ENCODE peak calls at places on chromosomes 5 and 9, in five cellular contexts. F is Peyer's patch, N is nephron progenitor cell, Y is uterus, A is choroid plexus epithelial cell. D is an unnamed sample.

GRCh38 chr9:114281421-114282103 is 41.3 kb upstream of the ORM1 start:
- DNase-seq in F (peak), N (no peak), Y (peak), A (no peak), D (no peak)

GRCh38 chr9:26524225-26524624 is 368.4 kb downstream of the CAAP1 start:
- DNase-seq in Y (peak), N (no peak), F (no peak), A (no peak), D (no peak)

GRCh38 chr5:177980776-177981175 is 15.3 kb downstream of the PROP1 start:
- DNase-seq in F (no peak), Y (no peak), A (peak), N (peak), D (peak)

GRCh38 chr9:29969856-29970647 is 2396.8 kb upstream of the C9orf72 start:
- DNase-seq in N (no peak), A (no peak), F (peak), Y (no peak), D (no peak)

GRCh38 chr5:95858023-95858461 is 35.5 kb upstream of the GLRX start:
- DNase-seq in A (peak), N (no peak), Y (peak), F (no peak), D (no peak)

GRCh38 chr9:2242778-2243395 is 227.7 kb downstream of the SMARCA2 start:
- DNase-seq in F (no peak), Y (peak), N (no peak), A (peak), D (no peak)

GRCh38 chr9:15182003-15182695 is 124.9 kb downstream of the TTC39B start:
- DNase-seq in N (no peak), F (no peak), A (no peak), Y (no peak), D (no peak)

GRCh38 chr5:40227366-40227765 is 452.3 kb upstream of the PTGER4 start:
- DNase-seq in N (no peak), Y (no peak), A (peak), F (no peak), D (no peak)

GRCh38 chr5:68319316-68320093 is 103.9 kb downstream of the PIK3R1 start:
- DNase-seq in A (peak), Y (no peak), F (no peak), N (no peak), D (no peak)

GRCh38 chr9:89978185-89978584 is 373.4 kb downstream of the GADD45G start:
- DNase-seq in Y (no peak), A (peak), F (no peak), N (no peak), D (no peak)

GRCh38 chr5:437281-437771 is 5.7 kb upstream of the EXOC3 start:
- DNase-seq in Y (no peak), A (no peak), F (peak), N (no peak), D (no peak)

GRCh38 chr5:142262683-142263082 is 62.1 kb downstream of the SPRY4 start:
- DNase-seq in N (no peak), Y (no peak), A (no peak), F (no peak), D (no peak)

GRCh38 chr9:3181049-3181953 is 337.4 kb upstream of the PUM3 start:
- DNase-seq in A (peak), F (peak), N (peak), Y (no peak), D (no peak)

GRCh38 chr5:32217886-32218396 is 43.8 kb upstream of the GOLPH3 start:
- DNase-seq in Y (no peak), A (peak), N (no peak), F (no peak), D (no peak)

GRCh38 chr9:91495450-91495849 is 71.8 kb upstream of the NFIL3 start:
- DNase-seq in A (peak), Y (no peak), F (no peak), N (no peak), D (no peak)

GRCh38 chr5:123611407-123611709 is 99.4 kb downstream of the CSNK1G3 start:
- DNase-seq in F (no peak), N (no peak), Y (no peak), A (no peak), D (no peak)
- TF ChIP-seq CTCF in F (no peak), N (peak), Y (no peak), A (no peak), D (no peak)

DNA sequence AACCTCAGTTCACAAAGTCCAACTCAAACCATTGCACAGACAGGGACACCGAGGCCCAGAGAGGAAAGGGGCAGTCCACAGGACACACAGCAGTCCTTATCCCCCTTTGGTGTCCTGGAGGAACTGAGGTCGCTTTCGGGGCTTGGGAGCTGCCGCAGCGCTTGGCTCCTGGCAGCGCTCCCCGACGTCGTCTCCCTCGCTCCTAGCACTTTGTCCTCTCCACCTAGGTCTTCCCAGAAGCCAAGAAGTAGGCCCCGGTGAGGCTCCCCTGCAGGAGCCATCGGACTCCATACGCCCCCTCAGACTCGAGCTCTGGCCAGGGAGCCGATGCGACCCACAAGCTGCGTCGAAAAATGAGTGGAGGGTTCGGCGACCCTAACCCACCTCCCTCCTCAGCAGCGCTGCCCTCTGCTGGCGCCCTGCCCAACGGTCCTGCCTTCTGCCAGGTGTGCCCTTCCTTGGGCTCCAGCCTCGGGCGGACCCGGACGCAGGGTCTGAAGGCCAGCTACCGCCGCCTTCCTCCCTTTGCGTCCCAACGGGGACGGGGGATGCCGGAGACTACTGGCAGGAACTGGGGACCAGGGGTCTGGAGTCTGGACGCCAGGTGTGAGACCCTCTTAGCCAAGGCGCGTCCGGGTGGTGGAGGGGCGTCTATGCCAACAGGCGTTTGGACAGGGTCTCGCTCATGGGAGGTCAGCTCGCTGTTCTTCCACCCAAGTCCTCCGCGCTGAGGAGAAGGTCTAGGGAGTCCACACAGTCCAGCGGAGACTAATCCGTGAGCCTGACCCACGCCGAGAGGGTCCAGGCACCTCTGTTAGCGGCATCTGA is 2.1 kb upstream of the PRDM12 start:
- DNase-seq in Y (no peak), F (no peak), N (peak), A (no peak), D (no peak)
- TF ChIP-seq CTCF in Y (no peak), F (no peak), N (no peak), A (no peak), D (no peak)

DNA sequence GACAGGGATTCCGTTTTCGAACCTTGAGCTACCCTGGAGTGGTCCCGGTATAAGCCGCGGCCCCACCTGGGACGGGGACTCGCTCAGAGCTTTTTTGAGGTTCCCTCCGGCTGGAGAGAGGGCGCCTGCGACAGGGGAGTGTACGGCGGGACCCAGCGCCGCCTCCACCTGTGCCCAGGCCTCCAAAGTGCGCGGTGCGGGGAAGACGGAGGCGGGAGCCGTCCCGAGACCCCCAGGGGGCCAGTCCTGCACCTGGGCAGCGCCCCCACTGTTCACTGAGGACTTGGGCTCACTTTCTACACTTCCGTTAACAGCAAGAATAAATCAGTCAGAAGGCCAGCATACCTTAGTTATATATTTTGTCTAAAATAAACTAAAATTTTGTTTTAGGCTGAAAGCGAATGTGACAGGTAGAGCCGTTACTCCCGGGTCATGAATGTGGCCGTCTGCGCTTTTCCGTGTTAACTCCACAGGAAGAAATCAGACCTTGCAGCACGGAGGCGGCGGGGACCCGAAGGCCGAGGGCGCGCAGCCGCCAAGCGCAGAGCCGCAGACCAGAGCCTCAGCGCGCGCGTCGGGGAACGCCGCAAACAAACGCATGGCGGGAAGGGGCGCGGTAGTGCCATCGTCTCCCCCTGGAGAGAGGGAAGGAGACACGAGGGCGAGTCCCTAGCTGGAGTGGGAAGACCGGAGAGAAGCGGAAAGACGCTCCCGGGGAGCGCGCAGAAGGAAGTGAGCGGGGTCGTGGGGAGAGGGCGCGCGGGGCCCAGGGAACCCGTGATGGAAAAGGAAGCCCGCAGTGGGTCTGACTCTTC is 14.1 kb downstream of the TRIM7 start:
- DNase-seq in N (peak), A (peak), Y (peak), F (peak), D (no peak)
- TF ChIP-seq CTCF in N (no peak), A (peak), Y (no peak), F (no peak), D (peak)

DNA sequence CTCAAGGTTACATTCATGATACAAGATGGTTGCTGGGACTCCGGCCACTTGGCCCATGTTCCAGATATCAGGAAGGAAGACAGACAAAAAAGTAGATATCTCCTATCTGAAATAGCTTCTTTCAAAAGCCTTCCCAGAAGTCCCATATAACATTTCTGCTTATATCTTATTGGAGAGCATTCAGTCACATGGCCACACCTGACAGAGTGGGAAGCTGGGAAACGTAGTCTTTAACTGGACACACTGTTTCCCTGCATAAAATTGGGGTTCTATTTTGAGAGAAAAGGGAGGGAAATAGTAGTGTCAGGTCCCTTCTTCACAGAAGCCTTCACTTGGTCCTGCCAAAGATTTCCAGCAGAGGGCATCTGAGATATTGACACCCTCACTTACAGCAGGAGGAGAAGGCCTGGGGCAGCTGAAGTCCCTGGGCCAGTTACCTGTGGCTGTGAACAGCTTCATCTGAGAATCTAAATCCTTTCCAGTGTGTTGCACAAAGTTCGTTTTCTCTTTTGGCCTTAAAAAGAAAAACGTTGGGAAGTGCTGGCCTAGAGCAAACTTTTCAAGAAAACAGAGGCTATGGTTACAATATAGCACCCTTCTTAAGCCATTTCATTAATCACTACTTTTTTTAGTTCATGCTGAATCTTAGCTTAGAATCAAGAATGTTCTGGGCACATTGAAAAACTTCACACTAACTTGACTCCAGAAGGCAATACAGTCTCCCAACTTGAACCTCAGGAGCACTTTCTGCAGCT is 33.5 kb downstream of the SPEF2 start:
- DNase-seq in N (peak), A (peak), F (no peak), Y (no peak), D (no peak)
- TF ChIP-seq CTCF in N (peak), A (peak), F (no peak), Y (no peak), D (peak)

GRCh38 chr5:144598451-144599068 is 427.9 kb downstream of the KCTD16 start:
- DNase-seq in N (no peak), F (no peak), Y (no peak), A (no peak), D (no peak)
- TF ChIP-seq CTCF in N (no peak), F (no peak), Y (no peak), A (no peak), D (no peak)

GRCh38 chr5:176402684-176403083 is 13.7 kb downstream of the CLTB start:
- DNase-seq in F (peak), N (no peak), A (no peak), Y (no peak), D (no peak)

GRCh38 chr5:176407456-176408244 is 8.7 kb downstream of the CLTB start:
- DNase-seq in A (no peak), Y (no peak), N (no peak), F (peak), D (no peak)

GRCh38 chr5:176408590-176408989 is 7.7 kb downstream of the CLTB start:
- DNase-seq in F (no peak), N (no peak), A (no peak), Y (no peak), D (no peak)

GRCh38 chr5:176406436-176407052 is 9.8 kb downstream of the CLTB start:
- DNase-seq in N (no peak), A (no peak), F (peak), Y (no peak), D (no peak)

DNA sequence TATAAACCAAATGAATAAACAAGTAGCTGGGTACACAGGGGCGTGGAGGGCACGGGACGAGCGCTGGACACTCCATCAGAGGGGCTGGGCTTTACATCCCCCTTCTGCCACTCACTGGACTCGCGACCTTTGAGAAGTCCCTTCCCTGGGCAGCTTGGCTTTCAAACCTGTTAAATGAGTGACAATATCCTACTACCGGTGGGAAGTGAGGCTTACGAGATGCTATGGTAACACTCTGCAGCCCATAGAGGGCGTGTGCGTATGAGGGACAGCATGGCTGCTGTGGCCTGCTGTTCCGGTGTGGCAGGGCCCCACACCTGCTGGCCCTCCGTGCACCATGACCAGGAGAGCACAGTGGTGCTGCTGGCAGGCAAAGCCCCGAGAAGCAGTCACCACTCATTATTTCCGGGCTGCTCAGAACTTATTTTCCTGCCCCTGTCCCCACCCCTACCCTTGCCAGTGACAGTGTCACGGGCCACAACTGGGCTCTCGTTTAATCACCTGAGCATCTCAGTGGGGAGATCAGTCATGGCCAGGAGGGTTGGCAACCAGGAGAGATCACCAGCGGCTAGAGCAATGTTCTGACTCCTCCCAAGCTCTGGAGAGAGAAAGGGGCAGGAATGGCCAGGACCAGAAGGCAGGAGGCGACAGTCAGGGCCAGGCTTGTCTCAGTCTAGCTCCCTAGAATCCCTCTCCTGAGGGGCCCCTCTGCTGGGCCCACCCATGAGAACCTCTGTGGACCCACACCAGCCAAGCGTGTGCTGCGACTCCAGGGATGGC is 10.5 kb downstream of the CLTB start:
- DNase-seq in Y (no peak), A (no peak), N (no peak), F (peak), D (no peak)
- TF ChIP-seq CTCF in Y (no peak), A (peak), N (peak), F (no peak), D (no peak)

DNA sequence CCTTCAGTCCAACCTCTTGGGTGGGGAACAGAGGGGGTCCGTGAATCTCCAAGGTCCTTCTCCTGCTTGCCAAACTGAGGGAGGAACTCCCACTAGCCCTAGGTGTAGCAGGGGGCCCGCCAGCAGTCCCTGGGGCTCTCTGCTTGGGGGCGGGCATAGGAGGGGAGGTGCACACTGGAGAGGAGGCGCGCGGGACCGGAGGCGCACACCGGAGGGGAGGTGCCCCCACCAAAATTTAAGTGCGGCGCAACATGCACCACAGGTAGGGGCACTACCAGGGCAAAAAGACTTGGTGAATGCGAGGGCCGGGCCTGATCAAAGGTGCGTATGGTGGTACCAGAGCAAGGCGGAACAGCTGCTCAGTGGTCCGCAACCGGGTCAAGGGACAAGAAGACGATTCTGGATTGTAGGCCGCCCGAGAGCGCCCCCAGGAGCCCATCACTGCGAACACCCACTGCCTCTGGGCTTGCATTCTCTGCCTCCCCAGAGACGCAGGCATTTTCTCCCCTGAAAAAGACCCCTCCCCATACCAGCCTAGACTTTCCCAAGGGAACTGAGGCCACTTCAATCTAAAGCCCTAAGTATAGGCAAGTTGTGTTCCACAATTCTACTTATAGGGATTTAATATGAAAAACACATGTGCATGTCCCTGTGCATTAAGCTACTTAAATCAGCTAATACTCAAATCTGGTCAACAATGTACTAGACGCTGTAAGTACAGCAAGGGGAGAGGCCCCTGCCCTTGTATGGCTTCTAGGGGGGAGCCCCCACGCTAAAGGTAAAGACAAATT is 50.6 kb downstream of the TGFBI start:
- DNase-seq in A (no peak), F (no peak), Y (no peak), N (no peak), D (no peak)
- TF ChIP-seq CTCF in A (peak), F (no peak), Y (no peak), N (no peak), D (no peak)

GRCh38 chr5:169150108-169150507 is 150.8 kb downstream of the SLIT3 start:
- DNase-seq in A (no peak), N (no peak), F (no peak), Y (no peak), D (no peak)

GRCh38 chr5:169147542-169147941 is 153.4 kb downstream of the SLIT3 start:
- DNase-seq in A (no peak), N (no peak), F (no peak), Y (no peak), D (no peak)

GRCh38 chr5:169151051-169151805 is 149.7 kb downstream of the SLIT3 start:
- DNase-seq in F (no peak), N (no peak), A (no peak), Y (no peak), D (no peak)

GRCh38 chr5:169148066-169148740 is 152.7 kb downstream of the SLIT3 start:
- DNase-seq in F (no peak), Y (no peak), A (no peak), N (no peak), D (no peak)

DNA sequence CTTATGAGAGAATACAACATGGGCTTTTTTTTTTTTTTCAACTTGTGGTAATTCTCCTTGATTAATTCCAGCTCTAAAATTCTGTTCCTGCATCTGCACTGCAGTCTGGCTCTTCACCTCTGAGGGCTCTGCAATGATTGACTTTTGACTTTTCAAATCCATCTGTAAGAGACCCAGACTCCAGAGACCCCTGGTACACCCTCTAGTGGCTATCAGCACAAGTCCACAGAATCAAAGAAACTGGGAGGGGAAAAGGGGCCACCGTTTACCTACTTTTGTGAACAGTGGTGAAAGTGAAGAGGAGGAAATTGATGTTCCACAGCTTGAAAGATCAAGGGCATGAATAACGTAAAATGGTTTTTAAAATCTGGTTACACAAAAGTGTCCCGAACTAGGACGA is 151.6 kb downstream of the SLIT3 start:
- DNase-seq in A (no peak), N (no peak), Y (no peak), F (no peak), D (no peak)
- TF ChIP-seq CTCF in A (peak), N (peak), Y (no peak), F (no peak), D (peak)

DNA sequence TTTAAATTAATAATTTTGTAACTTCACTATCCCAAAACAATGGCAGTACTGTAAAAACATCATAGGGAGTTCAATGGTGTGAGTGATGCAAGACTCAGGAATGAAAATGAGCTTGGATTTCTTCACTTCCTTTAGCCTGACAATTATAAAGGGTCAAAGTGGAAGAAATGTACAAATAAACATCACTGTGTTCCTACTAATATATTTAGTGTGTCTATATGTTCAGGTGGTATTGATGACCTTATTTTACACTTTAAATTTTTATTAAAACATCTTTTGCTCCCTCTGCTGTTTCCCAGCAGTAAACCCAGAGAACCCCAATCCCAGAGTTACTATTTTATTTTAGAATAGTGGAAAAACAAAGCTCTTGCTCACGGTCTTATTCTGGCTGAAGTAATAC is 2.0 kb downstream of the LOX start:
- DNase-seq in N (no peak), Y (no peak), A (peak), F (no peak), D (no peak)
- TF ChIP-seq CTCF in N (no peak), Y (no peak), A (peak), F (no peak), D (no peak)

D was measured in osteocyte.